ENCODE peak calls at places on chromosomes 6 and 20, in six cellular contexts. L is coronary artery, D is kidney, X is aorta, Z is tibial nerve, V is small intestine. K is an unnamed sample.

GRCh38 chr6:134683783-134684765 is 265.8 kb downstream of the ALDH8A1 start:
- DNase-seq in D (no peak), L (no peak), V (no peak), Z (no peak), X (no peak), K (no peak)

GRCh38 chr6:167756594-167756993 is 70.1 kb upstream of the AFDN start:
- DNase-seq in X (no peak), V (no peak), L (no peak), D (no peak), Z (no peak), K (no peak)

GRCh38 chr6:113824863-113825262 is 32.3 kb upstream of the MARCKS start:
- DNase-seq in X (no peak), D (no peak), L (no peak), V (no peak), Z (no peak), K (no peak)

GRCh38 chr6:127458817-127459216 is 372 bp downstream of the KIAA0408 start:
- DNase-seq in X (no peak), L (no peak), Z (peak; percentile 74), D (no peak), V (no peak), K (peak; percentile 34)

GRCh38 chr20:47428164-47428563 is 71.7 kb upstream of the ZMYND8 start:
- DNase-seq in L (no peak), D (no peak), V (no peak), Z (no peak), X (no peak), K (no peak)

GRCh38 chr6:144659202-144659731 is 374.1 kb downstream of the UTRN start:
- DNase-seq in D (no peak), X (no peak), Z (peak; percentile 22), V (peak; percentile 36), L (no peak), K (no peak)

GRCh38 chr6:93468291-93468690 is 48.9 kb upstream of the EPHA7 start:
- DNase-seq in V (no peak), D (no peak), X (no peak), L (no peak), Z (no peak), K (no peak)

GRCh38 chr20:51182571-51182970 is 159.7 kb upstream of the KCNG1 start:
- DNase-seq in Z (no peak), V (no peak), X (no peak), D (no peak), L (no peak), K (no peak)

GRCh38 chr20:14561733-14562132 is 224.3 kb upstream of the FLRT3 start:
- DNase-seq in V (no peak), L (no peak), Z (no peak), X (no peak), D (no peak), K (no peak)

GRCh38 chr20:58162976-58163375 is 65.5 kb downstream of the ANKRD60 start:
- DNase-seq in Z (no peak), D (no peak), X (no peak), V (no peak), L (no peak), K (no peak)

GRCh38 chr20:58161192-58161591 is 67.3 kb downstream of the ANKRD60 start:
- DNase-seq in V (no peak), D (no peak), L (no peak), Z (no peak), X (no peak), K (no peak)

GRCh38 chr20:58155148-58155925 is 73.1 kb downstream of the ANKRD60 start:
- DNase-seq in X (peak; percentile 21), L (no peak), Z (no peak), D (peak; percentile 20), V (no peak), K (no peak)

DNA sequence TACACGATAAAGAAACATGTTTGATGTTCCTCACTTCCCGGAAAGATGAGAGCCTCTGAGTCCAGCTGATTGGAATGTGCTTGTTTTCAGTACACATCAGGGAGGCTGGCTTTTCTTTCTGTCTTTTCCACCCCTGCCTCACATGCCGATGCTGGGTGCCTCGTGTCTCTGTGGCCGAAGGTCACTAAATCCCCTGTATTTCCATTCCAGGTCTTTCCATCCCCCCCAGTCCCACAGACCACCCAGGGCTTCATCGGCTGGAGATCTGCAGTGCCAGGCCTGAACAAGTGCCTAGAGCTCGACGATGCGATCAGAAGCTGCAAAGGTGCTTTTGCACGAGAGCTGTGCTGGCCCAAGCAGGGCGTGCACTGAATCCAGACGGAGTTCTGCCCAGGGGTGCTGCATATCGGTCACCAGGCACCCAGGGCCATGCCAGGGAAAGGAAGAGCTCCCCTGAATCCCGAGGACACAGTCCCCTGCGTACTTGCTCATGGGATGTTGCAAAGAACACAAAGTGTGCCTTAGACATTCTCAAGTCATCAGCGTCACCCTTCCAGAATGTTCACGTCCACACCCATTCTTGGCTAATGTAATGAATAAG is 67.9 kb downstream of the ANKRD60 start:
- DNase-seq in V (no peak), L (no peak), Z (peak; percentile 71), X (peak; percentile 71), D (no peak), K (peak; percentile 34)
- H3K27ac ChIP-seq in V (no peak overlapping the region), L (no peak overlapping the region), Z (no peak overlapping the region), X (no peak overlapping the region), D (no peak overlapping the region), K (no peak overlapping the region)

GRCh38 chr6:21537660-21538059 is 55.9 kb upstream of the SOX4 start:
- DNase-seq in Z (no peak), L (no peak), D (no peak), X (no peak), V (peak; percentile 80), K (no peak)
- H3K27ac ChIP-seq in Z (peak overlapping the region; percentile 17), L (no peak overlapping the region), D (no peak overlapping the region), X (no peak overlapping the region), V (no peak overlapping the region), K (peak overlapping the region; percentile 46)

DNA sequence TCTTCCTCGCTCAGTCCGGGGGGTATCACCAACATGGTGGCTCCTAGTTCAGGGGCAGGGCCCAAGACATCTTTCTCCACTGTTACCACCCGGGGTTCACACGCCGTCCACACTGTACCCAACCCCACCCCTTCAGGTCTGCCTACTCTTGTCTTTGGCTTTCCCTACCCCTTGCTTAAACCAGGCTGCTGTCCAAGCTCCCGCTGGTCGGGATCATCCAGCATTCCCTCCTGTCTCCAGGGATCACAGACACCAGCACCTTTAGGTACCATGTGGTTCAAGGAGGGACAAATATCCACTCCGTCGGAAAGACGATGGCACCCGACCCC is 395 bp downstream of the NELFE start:
- DNase-seq in V (no peak), L (no peak), Z (no peak), X (no peak), D (peak; percentile 74), K (no peak)
- H3K27ac ChIP-seq in V (peak overlapping the region; percentile 71), L (peak overlapping the region; percentile 89), Z (peak overlapping the region; percentile 87), X (no peak overlapping the region), D (peak overlapping the region; percentile 87), K (peak overlapping the region; percentile 89)

DNA sequence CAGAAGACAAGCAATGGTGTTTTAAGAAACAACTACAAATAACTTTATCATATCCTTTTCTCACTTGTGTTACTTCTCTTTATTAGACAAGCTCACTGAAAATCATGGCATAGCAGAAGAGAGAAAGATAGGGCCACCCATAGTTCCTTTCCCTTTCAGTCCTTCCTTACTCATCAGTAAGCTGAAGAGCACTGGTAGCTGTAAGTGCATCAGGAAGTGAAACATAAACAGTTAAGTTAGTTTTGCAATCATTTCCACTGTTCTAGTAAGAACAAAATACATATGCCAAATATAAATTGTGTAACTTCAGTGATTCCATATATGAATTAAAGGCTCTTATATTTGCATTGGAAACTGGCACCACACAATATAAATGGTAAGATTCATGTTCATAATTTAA is 220.0 kb downstream of the HACE1 start:
- DNase-seq in X (no peak), V (no peak), L (no peak), D (no peak), Z (no peak), K (no peak)
- H3K27ac ChIP-seq in X (no peak overlapping the region), V (no peak overlapping the region), L (no peak overlapping the region), D (no peak overlapping the region), Z (no peak overlapping the region), K (no peak overlapping the region)

K was measured in psoas muscle.